ENCODE peak calls at places on chromosomes 6 and 20, in seven cellular contexts. T, I, W, N, L, J and M are unnamed samples.

GRCh38 chr6:148891027-148891783 is 144.4 kb downstream of the UST start:
- DNase-seq in T (no peak), I (no peak), W (no peak), N (no peak), L (no peak), J (no peak), M (no peak)

GRCh38 chr6:24273471-24273870 is 84.4 kb downstream of the DCDC2 start:
- DNase-seq in T (peak), I (no peak), W (no peak), N (no peak), L (no peak), J (no peak), M (no peak)

GRCh38 chr6:13874191-13874549 is 50.6 kb upstream of the RNF182 start:
- DNase-seq in T (no peak), I (no peak), W (no peak), N (no peak), L (no peak), J (no peak), M (no peak)

GRCh38 chr20:40986774-40987173 is 41.8 kb upstream of the TOP1 start:
- DNase-seq in T (no peak), I (no peak), W (no peak), N (no peak), L (no peak), J (no peak), M (no peak)

GRCh38 chr6:106411643-106412200 is 51.2 kb downstream of the CRYBG1 start:
- DNase-seq in T (no peak), I (no peak), W (no peak), N (no peak), L (no peak), J (no peak), M (no peak)

GRCh38 chr6:169395080-169395805 is 141.6 kb upstream of the THBS2 start:
- DNase-seq in T (no peak), I (no peak), W (no peak), N (no peak), L (no peak), J (no peak), M (no peak)

GRCh38 chr20:14865169-14865568 is 527.8 kb upstream of the FLRT3 start:
- DNase-seq in T (no peak), I (peak), W (no peak), N (no peak), L (no peak), J (no peak), M (no peak)

GRCh38 chr6:136783495-136784270 is 8.6 kb downstream of the MAP3K5 start:
- DNase-seq in T (no peak), I (no peak), W (peak), N (no peak), L (no peak), J (no peak), M (no peak)

GRCh38 chr20:1062334-1063015 is 55.9 kb upstream of the PSMF1 start:
- DNase-seq in T (no peak), I (no peak), W (no peak), N (no peak), L (no peak), J (no peak), M (no peak)

GRCh38 chr6:157314705-157315321 is 8.5 kb downstream of the TMEM242 start:
- DNase-seq in T (no peak), I (peak), W (no peak), N (no peak), L (no peak), J (no peak), M (no peak)

GRCh38 chr6:16836186-16836981 is 75.1 kb upstream of the ATXN1 start:
- DNase-seq in T (no peak), I (no peak), W (no peak), N (no peak), L (peak), J (no peak), M (no peak)

GRCh38 chr20:45373353-45374100 is 4.6 kb downstream of the TP53TG5 start:
- DNase-seq in T (peak), I (peak), W (peak), N (peak), L (peak), J (peak), M (peak)

GRCh38 chr6:38353310-38354032 is 286.3 kb downstream of the BTBD9 start:
- DNase-seq in T (no peak), I (no peak), W (no peak), N (no peak), L (no peak), J (no peak), M (no peak)

GRCh38 chr20:59850018-59850641 is 83.3 kb downstream of the SYCP2 start:
- DNase-seq in T (peak), I (peak), W (no peak), N (no peak), L (peak), J (peak), M (peak)

GRCh38 chr6:19465760-19466159 is 371.4 kb upstream of the ID4 start:
- DNase-seq in T (no peak), I (peak), W (no peak), N (no peak), L (no peak), J (peak), M (no peak)

GRCh38 chr6:20459682-20460081 is 58.0 kb downstream of the E2F3 start:
- DNase-seq in T (no peak), I (no peak), W (no peak), N (no peak), L (no peak), J (no peak), M (no peak)

GRCh38 chr6:7765575-7766325 is 39.9 kb downstream of the BMP6 start:
- DNase-seq in T (no peak), I (peak), W (no peak), N (no peak), L (no peak), J (no peak), M (no peak)